ENCODE peak calls at places on chromosomes 16 and 17, in eight cellular contexts. I, Y, A, R, P, H, O and J are unnamed samples.

GRCh38 chr17:79011451-79012147 is 2.0 kb upstream of the CANT1 start:
- DNase-seq in I (no peak), P (no peak), O (no peak), Y (no peak), R (no peak), H (peak), A (peak), J (no peak)

GRCh38 chr17:2179615-2180295 is 123.8 kb downstream of the SMG6 start:
- DNase-seq in Y (peak), A (no peak), P (no peak), I (no peak), R (peak), H (peak), O (no peak), J (peak)

GRCh38 chr16:27234603-27235002 is 31.3 kb downstream of the KDM8 start:
- DNase-seq in O (no peak), P (no peak), R (peak), I (no peak), H (no peak), Y (no peak), A (no peak), J (no peak)

GRCh38 chr17:44558349-44559287 is 1.3 kb downstream of the FZD2 start:
- DNase-seq in O (no peak), A (no peak), Y (no peak), I (no peak), P (no peak), R (peak), H (peak), J (no peak)

GRCh38 chr17:13544755-13545154 is 57.0 kb downstream of the HS3ST3A1 start:
- DNase-seq in H (no peak), A (no peak), Y (no peak), R (no peak), I (no peak), O (no peak), P (no peak), J (no peak)

GRCh38 chr17:4676777-4677176 is 27.2 kb downstream of the PELP1 start:
- DNase-seq in P (no peak), I (no peak), H (no peak), A (no peak), O (no peak), Y (no peak), R (no peak), J (no peak)

GRCh38 chr16:55832788-55833583 is at the start of gene CES1:
- DNase-seq in P (no peak), Y (peak), R (peak), H (peak), I (no peak), O (peak), A (no peak), J (no peak)

GRCh38 chr17:28755486-28755885 is 11.7 kb downstream of the TRAF4 start:
- DNase-seq in I (no peak), O (no peak), P (no peak), Y (no peak), R (no peak), H (no peak), A (no peak), J (no peak)

GRCh38 chr16:80802129-80802528 is 2.3 kb downstream of the CDYL2 start:
- DNase-seq in R (no peak), O (no peak), A (no peak), Y (no peak), P (no peak), H (no peak), I (no peak), J (no peak)

GRCh38 chr16:11102523-11102898 is 153.5 kb downstream of the SOCS1 start:
- DNase-seq in H (no peak), P (no peak), R (no peak), O (no peak), I (no peak), Y (no peak), A (no peak), J (no peak)

GRCh38 chr16:11104168-11105037 is 151.6 kb downstream of the SOCS1 start:
- DNase-seq in R (peak), O (no peak), I (no peak), H (no peak), P (no peak), Y (no peak), A (no peak), J (no peak)

GRCh38 chr16:11106726-11107125 is 149.3 kb downstream of the SOCS1 start:
- DNase-seq in R (no peak), H (no peak), A (no peak), P (no peak), Y (no peak), I (no peak), O (no peak), J (no peak)

GRCh38 chr16:11107781-11108465 is 148.1 kb downstream of the SOCS1 start:
- DNase-seq in I (no peak), R (peak), Y (no peak), P (no peak), O (no peak), A (no peak), H (no peak), J (no peak)

GRCh38 chr16:11105038-11105903 is 150.7 kb downstream of the SOCS1 start:
- DNase-seq in I (peak), Y (no peak), H (peak), R (peak), O (no peak), P (no peak), A (peak), J (no peak)
- H3K27ac ChIP-seq in I (peak), Y (peak), H (peak), R (no peak), O (no peak), P (no peak), A (no peak), J (no peak)

GRCh38 chr17:57210224-57210553 is 46.1 kb upstream of the MSI2 start:
- DNase-seq in I (peak), R (no peak), H (no peak), P (no peak), O (no peak), Y (no peak), A (peak), J (no peak)
- H3K27ac ChIP-seq in I (peak), R (no peak), H (no peak), P (no peak), O (no peak), Y (no peak), A (peak), J (no peak)

GRCh38 chr16:85311741-85312140 is 199.5 kb upstream of the CIBAR2 start:
- DNase-seq in I (no peak), O (no peak), A (no peak), Y (no peak), P (no peak), R (no peak), H (no peak), J (no peak)

GRCh38 chr16:85312642-85313540 is 200.6 kb upstream of the CIBAR2 start:
- DNase-seq in P (no peak), O (no peak), R (peak), I (no peak), A (no peak), H (no peak), Y (no peak), J (no peak)

GRCh38 chr16:85313541-85314208 is 201.4 kb upstream of the CIBAR2 start:
- DNase-seq in O (no peak), Y (no peak), H (no peak), P (no peak), A (no peak), R (peak), I (peak), J (peak)

GRCh38 chr16:85310868-85311585 is 198.8 kb upstream of the CIBAR2 start:
- DNase-seq in O (no peak), A (no peak), Y (no peak), I (no peak), H (no peak), P (peak), R (no peak), J (no peak)

GRCh38 chr16:85312174-85312573 is 199.9 kb upstream of the CIBAR2 start:
- DNase-seq in P (no peak), R (no peak), A (no peak), I (no peak), H (no peak), O (no peak), Y (no peak), J (no peak)
- H3K27ac ChIP-seq in P (no peak), R (no peak), A (no peak), I (no peak), H (no peak), O (no peak), Y (no peak), J (peak)

DNA sequence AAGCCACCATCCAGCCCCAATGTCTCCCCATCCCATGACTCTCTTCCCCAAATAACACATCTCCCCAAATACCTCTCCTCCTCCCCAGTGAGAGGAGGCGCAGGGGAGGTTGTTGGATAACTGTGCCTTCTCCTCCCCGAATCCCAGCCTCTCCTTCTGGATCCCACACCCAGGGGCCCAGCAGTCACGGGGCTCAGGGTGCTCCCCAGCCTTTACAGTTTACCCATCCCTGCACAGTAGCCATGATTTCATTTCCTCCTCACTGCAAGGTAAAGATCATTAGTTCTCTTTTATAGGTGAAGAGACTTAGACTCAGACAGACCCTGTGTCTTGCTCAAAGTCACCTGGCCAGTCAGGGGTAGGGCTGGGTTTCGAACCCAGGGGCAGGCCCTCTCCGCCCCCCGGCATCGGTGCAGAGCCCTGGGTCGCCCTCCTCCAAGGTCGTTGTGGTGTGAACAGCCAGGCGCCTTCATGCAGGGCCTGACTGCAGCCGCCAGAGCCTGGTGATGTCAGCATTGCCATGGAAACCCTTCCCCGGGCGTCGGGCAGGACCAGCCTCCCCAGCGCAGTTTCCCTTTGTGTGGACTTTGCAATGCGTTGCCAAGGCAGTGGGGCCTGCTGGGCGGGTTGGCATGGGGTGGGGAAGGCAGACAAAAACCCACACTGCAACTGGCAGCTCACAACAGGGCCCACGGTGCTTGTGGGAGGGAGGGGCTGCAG is 53.3 kb upstream of the TOB1 start:
- DNase-seq in P (peak), A (peak), R (peak), Y (peak), O (peak), I (peak), H (peak), J (peak)
- H3K27ac ChIP-seq in P (peak), A (peak), R (peak), Y (peak), O (peak), I (peak), H (peak), J (peak)